ENCODE peak calls at places on chromosomes 5 and 9, in five cellular contexts. N, F, R, E and P are unnamed samples.

GRCh38 chr9:16653491-16654407 is 216.7 kb downstream of the BNC2 start:
- DNase-seq in N (no peak), F (no peak), R (peak), E (no peak), P (no peak)

GRCh38 chr9:131280660-131281059 is 4.3 kb upstream of the FAM78A start:
- DNase-seq in N (no peak), F (no peak), R (no peak), E (no peak), P (no peak)

GRCh38 chr5:139651863-139652787 is 4.0 kb downstream of the CXXC5 start:
- DNase-seq in N (peak), F (peak), R (peak), E (peak), P (peak)

GRCh38 chr9:34559616-34560546 is 29.6 kb downstream of the CNTFR start:
- DNase-seq in N (peak), F (peak), R (peak), E (peak), P (no peak)

GRCh38 chr5:10485142-10485795 is 43.6 kb downstream of the ROPN1L start:
- DNase-seq in N (peak), F (peak), R (peak), E (peak), P (no peak)

GRCh38 chr5:65817936-65818335 is 95.9 kb downstream of the NLN start:
- DNase-seq in N (no peak), F (no peak), R (no peak), E (no peak), P (no peak)

GRCh38 chr9:6212722-6213375 is 2.8 kb upstream of the IL33 start:
- DNase-seq in N (no peak), F (peak), R (peak), E (no peak), P (no peak)

GRCh38 chr5:153659337-153659736 is 168.9 kb downstream of the GRIA1 start:
- DNase-seq in N (peak), F (peak), R (peak), E (no peak), P (no peak)

GRCh38 chr9:133536080-133536479 is 1.6 kb downstream of the ADAMTSL2 start:
- DNase-seq in N (no peak), F (no peak), R (no peak), E (no peak), P (no peak)

GRCh38 chr9:12426198-12426864 is 266.9 kb upstream of the TYRP1 start:
- DNase-seq in N (peak), F (peak), R (peak), E (no peak), P (no peak)